ENCODE peak calls at places on chromosomes 16 and 17, in eight cellular contexts. One of them, this sample, is unnamed.

GRCh38 chr17:61247438-61247837 is 152.2 kb upstream of the TBX2 start:
- DNase-seq in A549: no peak
- DNase-seq in suprapubic skin: no peak
- DNase-seq in prostate gland: no peak
- DNase-seq in adrenal gland: no peak
- DNase-seq in lung: no peak
- DNase-seq in tibial artery: no peak
- DNase-seq in K562: no peak
- DNase-seq in this sample: no peak

GRCh38 chr17:71402661-71403141 is 718.1 kb upstream of the SOX9 start:
- DNase-seq in suprapubic skin: no peak
- DNase-seq in tibial artery: no peak
- DNase-seq in prostate gland: no peak
- DNase-seq in K562: no peak
- DNase-seq in lung: no peak
- DNase-seq in A549: peak; percentile 17
- DNase-seq in adrenal gland: no peak
- DNase-seq in this sample: no peak

GRCh38 chr16:86138121-86138944 is 239.4 kb downstream of the IRF8 start:
- DNase-seq in A549: no peak
- DNase-seq in K562: no peak
- DNase-seq in suprapubic skin: no peak
- DNase-seq in adrenal gland: no peak
- DNase-seq in lung: no peak
- DNase-seq in prostate gland: no peak
- DNase-seq in tibial artery: no peak
- DNase-seq in this sample: no peak

GRCh38 chr17:83152745-83153611 is 73.6 kb downstream of the METRNL start:
- DNase-seq in K562: no peak
- DNase-seq in tibial artery: peak; percentile 73
- DNase-seq in lung: peak; percentile 35
- DNase-seq in adrenal gland: no peak
- DNase-seq in suprapubic skin: peak; percentile 77
- DNase-seq in A549: no peak
- DNase-seq in prostate gland: no peak
- DNase-seq in this sample: peak; percentile 83

GRCh38 chr17:39132192-39132600 is 19.2 kb downstream of the PLXDC1 start:
- DNase-seq in tibial artery: no peak
- DNase-seq in adrenal gland: peak; percentile 65
- DNase-seq in A549: peak; percentile 51
- DNase-seq in lung: no peak
- DNase-seq in prostate gland: no peak
- DNase-seq in K562: peak; percentile 68
- DNase-seq in suprapubic skin: no peak
- DNase-seq in this sample: peak; percentile 56

GRCh38 chr17:3748576-3748975 is 24.9 kb downstream of the HASPIN start:
- DNase-seq in lung: no peak
- DNase-seq in adrenal gland: no peak
- DNase-seq in A549: no peak
- DNase-seq in suprapubic skin: no peak
- DNase-seq in K562: no peak
- DNase-seq in prostate gland: no peak
- DNase-seq in tibial artery: no peak
- DNase-seq in this sample: no peak

GRCh38 chr17:31549121-31549524 is 157.6 kb downstream of the RAB11FIP4 start:
- DNase-seq in prostate gland: no peak
- DNase-seq in A549: peak; percentile 49
- DNase-seq in adrenal gland: no peak
- DNase-seq in tibial artery: no peak
- DNase-seq in lung: no peak
- DNase-seq in K562: no peak
- DNase-seq in suprapubic skin: no peak
- DNase-seq in this sample: no peak

GRCh38 chr17:75087182-75087557 is 584 bp upstream of the SLC16A5 start:
- DNase-seq in tibial artery: no peak
- DNase-seq in suprapubic skin: no peak
- DNase-seq in K562: no peak
- DNase-seq in A549: no peak
- DNase-seq in prostate gland: no peak
- DNase-seq in adrenal gland: no peak
- DNase-seq in lung: no peak
- DNase-seq in this sample: no peak

GRCh38 chr16:27426423-27427408 is 24.7 kb downstream of the IL21R start:
- DNase-seq in K562: peak; percentile 29
- DNase-seq in lung: peak; percentile 38
- DNase-seq in prostate gland: no peak
- DNase-seq in adrenal gland: peak; percentile 76
- DNase-seq in A549: peak; percentile 47
- DNase-seq in suprapubic skin: peak; percentile 50
- DNase-seq in tibial artery: peak; percentile 49
- DNase-seq in this sample: no peak

GRCh38 chr16:25135239-25135878 is 23.8 kb downstream of the LCMT1 start:
- DNase-seq in prostate gland: no peak
- DNase-seq in tibial artery: no peak
- DNase-seq in K562: no peak
- DNase-seq in lung: no peak
- DNase-seq in suprapubic skin: no peak
- DNase-seq in A549: peak; percentile 64
- DNase-seq in adrenal gland: no peak
- DNase-seq in this sample: no peak

GRCh38 chr16:70553175-70553574 is 29.6 kb downstream of the SF3B3 start:
- DNase-seq in tibial artery: no peak
- DNase-seq in prostate gland: no peak
- DNase-seq in lung: no peak
- DNase-seq in suprapubic skin: no peak
- DNase-seq in A549: no peak
- DNase-seq in adrenal gland: no peak
- DNase-seq in K562: no peak
- DNase-seq in this sample: no peak

GRCh38 chr17:8885968-8886674 is 18.6 kb upstream of the PIK3R6 start:
- DNase-seq in A549: no peak
- DNase-seq in suprapubic skin: peak; percentile 57
- DNase-seq in tibial artery: no peak
- DNase-seq in K562: peak; percentile 53
- DNase-seq in prostate gland: no peak
- DNase-seq in adrenal gland: no peak
- DNase-seq in lung: no peak
- DNase-seq in this sample: no peak

GRCh38 chr16:85536411-85537330 is 76.5 kb upstream of the GSE1 start:
- DNase-seq in K562: no peak
- DNase-seq in prostate gland: no peak
- DNase-seq in lung: no peak
- DNase-seq in tibial artery: no peak
- DNase-seq in suprapubic skin: no peak
- DNase-seq in adrenal gland: no peak
- DNase-seq in A549: no peak
- DNase-seq in this sample: no peak

GRCh38 chr16:50004239-50004638 is 20.8 kb upstream of the CNEP1R1 start:
- DNase-seq in K562: no peak
- DNase-seq in tibial artery: no peak
- DNase-seq in prostate gland: no peak
- DNase-seq in adrenal gland: no peak
- DNase-seq in A549: no peak
- DNase-seq in suprapubic skin: no peak
- DNase-seq in lung: no peak
- DNase-seq in this sample: no peak

GRCh38 chr17:31580331-31581021 is 189.0 kb downstream of the RAB11FIP4 start:
- DNase-seq in adrenal gland: no peak
- DNase-seq in A549: no peak
- DNase-seq in K562: no peak
- DNase-seq in tibial artery: peak; percentile 71
- DNase-seq in prostate gland: no peak
- DNase-seq in lung: peak; percentile 48
- DNase-seq in suprapubic skin: no peak
- DNase-seq in this sample: peak; percentile 60

GRCh38 chr16:11685844-11686618 is 17.8 kb downstream of the SNN start:
- DNase-seq in adrenal gland: peak; percentile 48
- DNase-seq in prostate gland: no peak
- DNase-seq in A549: no peak
- DNase-seq in suprapubic skin: peak; percentile 14
- DNase-seq in lung: no peak
- DNase-seq in K562: no peak
- DNase-seq in tibial artery: no peak
- DNase-seq in this sample: no peak

DNA sequence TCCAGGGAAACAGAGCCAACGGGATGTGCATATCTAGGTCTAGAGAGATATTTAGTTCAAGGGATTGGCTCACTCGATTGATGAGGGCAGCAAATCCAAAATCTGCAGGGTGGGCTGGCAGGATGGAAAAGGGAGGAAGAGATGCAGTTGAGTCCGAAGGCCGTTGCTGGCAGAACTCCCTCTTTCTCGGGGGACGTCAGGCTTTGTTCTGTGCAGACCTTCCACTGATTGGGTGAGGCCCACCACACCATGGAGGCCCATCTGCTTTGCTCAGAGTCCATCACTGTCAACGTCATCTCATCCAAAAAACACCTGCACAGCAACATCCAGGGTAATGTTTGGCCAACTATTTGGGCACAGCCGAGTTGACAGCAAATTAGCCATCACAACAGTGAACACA is 215.4 kb upstream of the RPL38 start:
- DNase-seq in adrenal gland: no peak
- DNase-seq in K562: no peak
- DNase-seq in lung: no peak
- DNase-seq in tibial artery: no peak
- DNase-seq in suprapubic skin: no peak
- DNase-seq in prostate gland: no peak
- DNase-seq in A549: no peak
- DNase-seq in this sample: no peak
- TF ChIP-seq CTCF in adrenal gland: no peak
- TF ChIP-seq CTCF in K562: no peak
- TF ChIP-seq CTCF in lung: no peak
- TF ChIP-seq CTCF in tibial artery: no peak
- TF ChIP-seq CTCF in suprapubic skin: no peak
- TF ChIP-seq CTCF in prostate gland: no peak
- TF ChIP-seq CTCF in A549: no peak
- TF ChIP-seq CTCF in this sample: no peak

DNA sequence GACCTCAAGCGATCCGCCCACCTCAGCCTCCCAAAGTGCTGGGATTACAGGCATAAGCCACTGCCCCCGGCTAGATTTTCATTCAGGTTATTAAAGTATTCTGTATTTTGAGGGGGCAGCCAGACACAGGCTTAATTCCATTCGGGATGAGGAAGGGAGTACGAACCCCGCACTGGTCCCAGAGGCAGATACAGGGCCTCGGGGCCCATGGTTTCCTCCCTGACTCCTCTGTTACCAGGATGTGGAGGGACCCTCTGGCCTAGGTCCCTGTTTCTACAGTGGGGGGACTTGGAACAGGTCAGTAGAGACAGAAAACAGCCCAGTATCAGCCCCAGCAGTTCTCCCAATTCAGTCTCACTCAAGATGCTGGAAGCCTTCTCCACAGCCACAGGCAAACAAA is 42.0 kb downstream of the PECAM1 start:
- DNase-seq in lung: no peak
- DNase-seq in adrenal gland: no peak
- DNase-seq in tibial artery: no peak
- DNase-seq in prostate gland: no peak
- DNase-seq in K562: no peak
- DNase-seq in A549: no peak
- DNase-seq in suprapubic skin: no peak
- DNase-seq in this sample: no peak
- H3K27ac ChIP-seq in lung: no peak overlapping the region
- H3K27ac ChIP-seq in adrenal gland: no peak overlapping the region
- H3K27ac ChIP-seq in tibial artery: no peak overlapping the region
- H3K27ac ChIP-seq in prostate gland: no peak overlapping the region
- H3K27ac ChIP-seq in K562: no peak overlapping the region
- H3K27ac ChIP-seq in A549: no peak overlapping the region
- H3K27ac ChIP-seq in suprapubic skin: no peak overlapping the region
- H3K27ac ChIP-seq in this sample: no peak overlapping the region

DNA sequence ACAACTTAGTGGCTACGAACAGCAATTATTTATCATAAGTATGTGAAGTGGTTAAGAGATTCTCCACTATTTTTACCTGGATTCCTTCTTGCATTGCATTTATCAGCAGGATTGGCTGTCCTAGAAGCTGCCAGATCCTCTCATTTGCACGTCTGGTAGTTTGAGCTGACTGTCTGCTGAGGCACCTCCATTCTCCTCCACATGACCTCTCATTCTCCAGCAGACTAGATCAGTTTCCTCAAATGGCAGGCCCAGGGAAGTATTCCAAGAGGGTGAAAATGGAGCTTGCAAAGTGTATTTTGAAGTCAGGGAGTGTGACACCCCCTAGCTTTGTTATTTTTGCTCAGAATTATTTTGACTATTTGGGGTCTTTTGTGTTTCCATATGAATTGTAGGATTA is 870.1 kb downstream of the CDH11 start:
- DNase-seq in prostate gland: no peak
- DNase-seq in A549: no peak
- DNase-seq in suprapubic skin: no peak
- DNase-seq in tibial artery: no peak
- DNase-seq in lung: no peak
- DNase-seq in K562: no peak
- DNase-seq in adrenal gland: no peak
- DNase-seq in this sample: no peak
- TF ChIP-seq CTCF in prostate gland: no peak
- TF ChIP-seq CTCF in A549: no peak
- TF ChIP-seq CTCF in suprapubic skin: no peak
- TF ChIP-seq CTCF in tibial artery: no peak
- TF ChIP-seq CTCF in lung: no peak
- TF ChIP-seq CTCF in K562: no peak
- TF ChIP-seq CTCF in adrenal gland: no peak
- TF ChIP-seq CTCF in this sample: no peak

DNA sequence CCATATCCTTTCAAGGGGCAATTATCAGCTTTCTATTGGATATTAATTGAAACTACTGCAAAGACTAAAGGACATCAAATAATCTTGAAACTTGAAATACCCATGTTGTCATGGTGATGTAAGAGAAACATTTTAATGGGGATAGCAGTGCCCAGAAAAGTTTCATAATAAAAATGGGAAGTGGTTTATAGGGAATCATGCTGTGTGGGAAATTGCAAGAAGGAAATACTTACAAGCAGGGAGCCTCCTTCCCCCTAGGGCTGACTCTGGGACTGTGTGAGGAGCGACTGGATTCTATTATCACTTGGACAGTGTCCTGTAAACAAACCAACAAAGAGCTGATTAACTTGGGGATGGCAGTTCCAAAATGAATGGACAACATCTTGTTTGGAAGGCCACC is 1393.1 kb upstream of the GOT2 start:
- DNase-seq in K562: no peak
- DNase-seq in tibial artery: no peak
- DNase-seq in adrenal gland: no peak
- DNase-seq in prostate gland: no peak
- DNase-seq in suprapubic skin: no peak
- DNase-seq in A549: no peak
- DNase-seq in lung: no peak
- DNase-seq in this sample: no peak
- H3K27ac ChIP-seq in K562: no peak overlapping the region
- H3K27ac ChIP-seq in tibial artery: no peak overlapping the region
- H3K27ac ChIP-seq in adrenal gland: no peak overlapping the region
- H3K27ac ChIP-seq in prostate gland: no peak overlapping the region
- H3K27ac ChIP-seq in suprapubic skin: no peak overlapping the region
- H3K27ac ChIP-seq in A549: no peak overlapping the region
- H3K27ac ChIP-seq in lung: no peak overlapping the region
- H3K27ac ChIP-seq in this sample: no peak overlapping the region

This sample was measured in psoas muscle.